ENCODE peak calls at places on chromosomes 16 and 17, in nine cellular contexts. One of them, this sample, is unnamed.

GRCh38 chr17:78120971-78121800 is 7.4 kb downstream of the TMC6 start:
- DNase-seq in GM23248: no peak
- DNase-seq in Karpas-422: no peak
- DNase-seq in iPS DF 6.9: no peak
- DNase-seq in CD8-positive, alpha-beta memory T cell: peak; percentile 81
- DNase-seq in ovary: no peak
- DNase-seq in GM23338: no peak
- DNase-seq in BE2C: no peak
- DNase-seq in H1: no peak
- DNase-seq in this sample: no peak

GRCh38 chr17:75485688-75486087 is 29.3 kb downstream of the TMEM94 start:
- DNase-seq in CD8-positive, alpha-beta memory T cell: no peak
- DNase-seq in Karpas-422: no peak
- DNase-seq in GM23338: no peak
- DNase-seq in iPS DF 6.9: no peak
- DNase-seq in BE2C: no peak
- DNase-seq in H1: no peak
- DNase-seq in ovary: peak; percentile 21
- DNase-seq in GM23248: no peak
- DNase-seq in this sample: no peak

GRCh38 chr16:20940864-20941634 is 40.5 kb downstream of the LYRM1 start:
- DNase-seq in GM23248: no peak
- DNase-seq in GM23338: no peak
- DNase-seq in ovary: no peak
- DNase-seq in iPS DF 6.9: no peak
- DNase-seq in BE2C: no peak
- DNase-seq in H1: no peak
- DNase-seq in CD8-positive, alpha-beta memory T cell: no peak
- DNase-seq in Karpas-422: no peak
- DNase-seq in this sample: no peak

GRCh38 chr16:82368041-82368440 is 198.0 kb upstream of the MPHOSPH6 start:
- DNase-seq in CD8-positive, alpha-beta memory T cell: no peak
- DNase-seq in H1: no peak
- DNase-seq in ovary: no peak
- DNase-seq in Karpas-422: peak; percentile 79
- DNase-seq in GM23248: peak; percentile 51
- DNase-seq in BE2C: no peak
- DNase-seq in iPS DF 6.9: peak; percentile 11
- DNase-seq in GM23338: peak; percentile 66
- DNase-seq in this sample: peak; percentile 52

GRCh38 chr17:67531291-67531690 is 154.2 kb downstream of the PITPNC1 start:
- DNase-seq in GM23338: peak; percentile 53
- DNase-seq in GM23248: no peak
- DNase-seq in CD8-positive, alpha-beta memory T cell: no peak
- DNase-seq in H1: peak; percentile 49
- DNase-seq in BE2C: peak; percentile 34
- DNase-seq in ovary: no peak
- DNase-seq in Karpas-422: no peak
- DNase-seq in iPS DF 6.9: no peak
- DNase-seq in this sample: no peak

GRCh38 chr17:19647697-19648474 is 665 bp upstream of the ALDH3A2 start:
- DNase-seq in ovary: peak; percentile 68
- DNase-seq in CD8-positive, alpha-beta memory T cell: peak; percentile 55
- DNase-seq in H1: peak; percentile 82
- DNase-seq in GM23248: peak; percentile 89
- DNase-seq in Karpas-422: no peak
- DNase-seq in GM23338: peak; percentile 69
- DNase-seq in iPS DF 6.9: peak; percentile 25
- DNase-seq in BE2C: peak; percentile 37
- DNase-seq in this sample: peak; percentile 58

GRCh38 chr17:16820979-16821543 is 131.0 kb downstream of the CCDC144A start:
- DNase-seq in CD8-positive, alpha-beta memory T cell: no peak
- DNase-seq in BE2C: no peak
- DNase-seq in Karpas-422: no peak
- DNase-seq in iPS DF 6.9: no peak
- DNase-seq in GM23248: no peak
- DNase-seq in ovary: no peak
- DNase-seq in GM23338: no peak
- DNase-seq in H1: no peak
- DNase-seq in this sample: no peak

GRCh38 chr16:10929853-10930754 is 12.2 kb downstream of the DEXI start:
- DNase-seq in H1: no peak
- DNase-seq in ovary: no peak
- DNase-seq in iPS DF 6.9: no peak
- DNase-seq in Karpas-422: no peak
- DNase-seq in GM23338: no peak
- DNase-seq in BE2C: no peak
- DNase-seq in GM23248: peak; percentile 51
- DNase-seq in CD8-positive, alpha-beta memory T cell: no peak
- DNase-seq in this sample: no peak

DNA sequence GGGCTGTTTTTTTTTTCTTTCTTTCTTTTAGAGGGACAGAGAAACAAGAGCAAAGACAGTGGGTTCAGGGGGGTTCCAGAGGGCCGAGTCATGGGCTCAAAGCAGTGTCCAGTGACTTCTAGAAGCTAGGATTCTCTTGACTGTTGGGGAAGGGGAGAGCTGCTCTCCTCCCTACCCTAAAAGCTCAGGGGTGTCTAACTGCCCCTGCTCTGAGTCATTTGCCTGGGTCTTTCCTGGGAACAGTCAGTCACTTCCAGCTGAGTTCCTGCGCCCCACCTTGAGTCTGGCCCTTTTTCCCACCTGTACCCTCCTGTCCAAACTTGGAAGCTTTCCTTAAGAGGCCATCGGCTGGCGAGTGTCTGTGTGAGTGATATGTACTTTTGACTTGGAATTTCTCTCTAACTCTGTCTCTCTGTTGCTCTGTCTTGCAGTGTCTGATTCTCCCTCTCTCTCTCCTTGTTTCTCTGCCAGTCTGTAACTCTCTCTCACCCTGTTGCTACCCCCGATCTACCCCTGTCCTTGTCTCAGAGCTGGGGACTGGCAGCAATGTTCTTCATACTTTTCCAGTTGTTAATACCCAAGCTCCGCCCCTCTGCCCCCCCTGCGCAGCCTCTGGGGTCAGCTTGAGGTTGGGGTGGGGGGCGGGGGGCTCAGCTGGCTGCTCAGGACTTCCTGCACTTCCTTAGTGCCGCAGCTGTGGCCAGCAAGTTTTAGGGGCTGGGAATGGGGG is 2.4 kb downstream of the THRA start:
- DNase-seq in iPS DF 6.9: no peak
- DNase-seq in GM23338: no peak
- DNase-seq in BE2C: no peak
- DNase-seq in GM23248: peak; percentile 38
- DNase-seq in CD8-positive, alpha-beta memory T cell: no peak
- DNase-seq in Karpas-422: peak; percentile 39
- DNase-seq in ovary: peak; percentile 59
- DNase-seq in H1: no peak
- DNase-seq in this sample: no peak
- H3K4me3 ChIP-seq in iPS DF 6.9: no peak overlapping the region
- H3K4me3 ChIP-seq in GM23338: peak overlapping the region; percentile 39
- H3K4me3 ChIP-seq in BE2C: peak overlapping the region; percentile 21
- H3K4me3 ChIP-seq in GM23248: peak overlapping the region; percentile 99
- H3K4me3 ChIP-seq in CD8-positive, alpha-beta memory T cell: no peak overlapping the region
- H3K4me3 ChIP-seq in Karpas-422: no peak overlapping the region
- H3K4me3 ChIP-seq in ovary: peak overlapping the region; percentile 63
- H3K4me3 ChIP-seq in H1: no peak overlapping the region
- H3K4me3 ChIP-seq in this sample: no peak overlapping the region

GRCh38 chr17:34370997-34371395 is 8.0 kb upstream of the CCL1 start:
- DNase-seq in H1: no peak
- DNase-seq in CD8-positive, alpha-beta memory T cell: no peak
- DNase-seq in BE2C: no peak
- DNase-seq in GM23338: no peak
- DNase-seq in iPS DF 6.9: no peak
- DNase-seq in GM23248: peak; percentile 13
- DNase-seq in ovary: no peak
- DNase-seq in Karpas-422: no peak
- DNase-seq in this sample: no peak

GRCh38 chr17:34369571-34369970 is 6.5 kb upstream of the CCL1 start:
- DNase-seq in BE2C: no peak
- DNase-seq in H1: no peak
- DNase-seq in Karpas-422: no peak
- DNase-seq in GM23248: no peak
- DNase-seq in iPS DF 6.9: no peak
- DNase-seq in GM23338: no peak
- DNase-seq in CD8-positive, alpha-beta memory T cell: no peak
- DNase-seq in ovary: no peak
- DNase-seq in this sample: no peak

GRCh38 chr17:34371405-34371804 is 8.4 kb upstream of the CCL1 start:
- DNase-seq in CD8-positive, alpha-beta memory T cell: no peak
- DNase-seq in BE2C: no peak
- DNase-seq in Karpas-422: no peak
- DNase-seq in GM23338: no peak
- DNase-seq in H1: no peak
- DNase-seq in iPS DF 6.9: no peak
- DNase-seq in GM23248: no peak
- DNase-seq in ovary: no peak
- DNase-seq in this sample: no peak

GRCh38 chr17:34369196-34369500 is 6.1 kb upstream of the CCL1 start:
- DNase-seq in GM23248: no peak
- DNase-seq in H1: peak; percentile 14
- DNase-seq in GM23338: no peak
- DNase-seq in BE2C: no peak
- DNase-seq in CD8-positive, alpha-beta memory T cell: no peak
- DNase-seq in iPS DF 6.9: no peak
- DNase-seq in ovary: no peak
- DNase-seq in Karpas-422: no peak
- DNase-seq in this sample: no peak

GRCh38 chr17:34370376-34370996 is 7.5 kb upstream of the CCL1 start:
- DNase-seq in Karpas-422: no peak
- DNase-seq in H1: no peak
- DNase-seq in ovary: no peak
- DNase-seq in GM23248: no peak
- DNase-seq in iPS DF 6.9: no peak
- DNase-seq in GM23338: no peak
- DNase-seq in BE2C: no peak
- DNase-seq in CD8-positive, alpha-beta memory T cell: no peak
- DNase-seq in this sample: no peak
- H3K4me1 ChIP-seq in Karpas-422: no peaks in the 10 kb centered on the region
- H3K4me1 ChIP-seq in H1: no peaks in the 10 kb centered on the region
- H3K4me1 ChIP-seq in ovary: no peaks in the 10 kb centered on the region
- H3K4me1 ChIP-seq in GM23248: no peaks in the 10 kb centered on the region
- H3K4me1 ChIP-seq in iPS DF 6.9: peaks cover 3% of the 10 kb centered on the region
- H3K4me1 ChIP-seq in GM23338: no peaks in the 10 kb centered on the region
- H3K4me1 ChIP-seq in BE2C: no peaks in the 10 kb centered on the region
- H3K4me1 ChIP-seq in CD8-positive, alpha-beta memory T cell: no peaks in the 10 kb centered on the region
- H3K4me1 ChIP-seq in this sample: no peaks in the 10 kb centered on the region

DNA sequence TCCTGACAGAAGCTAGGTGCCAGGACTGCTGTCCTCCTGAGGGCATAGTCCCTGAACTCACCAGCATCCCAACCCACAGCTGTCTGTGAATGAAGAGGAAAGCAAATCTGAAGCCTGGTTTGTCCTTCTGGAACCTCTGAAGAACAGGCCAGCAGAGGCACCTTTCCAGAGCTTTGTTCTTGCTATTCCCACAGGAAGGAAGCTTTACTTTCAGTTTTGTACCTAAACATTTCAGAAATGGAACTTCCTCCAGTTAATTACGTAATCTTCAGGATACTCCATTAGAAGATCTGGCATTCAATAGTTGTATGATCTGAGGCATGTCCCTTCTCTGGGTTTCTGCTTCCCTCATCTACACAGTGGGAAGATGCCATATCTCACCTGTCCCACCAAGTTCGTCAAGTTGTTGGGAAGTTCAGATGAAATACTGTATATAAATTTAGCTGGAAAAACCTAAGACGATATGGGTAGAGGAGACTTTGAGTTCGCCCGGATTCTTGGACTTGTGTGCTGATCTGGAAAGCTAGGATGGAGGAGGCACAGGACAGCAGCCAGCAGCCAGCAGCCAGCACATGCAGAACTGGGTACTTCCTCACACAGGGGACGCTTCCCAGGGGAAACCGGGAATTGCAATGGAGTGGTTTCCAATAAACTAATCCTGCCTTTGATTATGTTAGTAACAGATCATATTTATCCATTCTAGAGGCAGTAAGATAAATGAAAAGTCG is 22.4 kb downstream of the NXPH3 start:
- DNase-seq in ovary: no peak
- DNase-seq in Karpas-422: no peak
- DNase-seq in GM23248: no peak
- DNase-seq in iPS DF 6.9: no peak
- DNase-seq in BE2C: no peak
- DNase-seq in GM23338: no peak
- DNase-seq in CD8-positive, alpha-beta memory T cell: no peak
- DNase-seq in H1: no peak
- DNase-seq in this sample: no peak
- H3K36me3 ChIP-seq in ovary: no peaks in the 10 kb centered on the region
- H3K36me3 ChIP-seq in Karpas-422: peaks cover 42% of the 10 kb centered on the region
- H3K36me3 ChIP-seq in GM23248: peaks cover 33% of the 10 kb centered on the region
- H3K36me3 ChIP-seq in iPS DF 6.9: peaks cover 9% of the 10 kb centered on the region
- H3K36me3 ChIP-seq in BE2C: peaks cover 3% of the 10 kb centered on the region
- H3K36me3 ChIP-seq in GM23338: no peaks in the 10 kb centered on the region
- H3K36me3 ChIP-seq in CD8-positive, alpha-beta memory T cell: peaks cover 40% of the 10 kb centered on the region
- H3K36me3 ChIP-seq in H1: peaks cover 26% of the 10 kb centered on the region
- H3K36me3 ChIP-seq in this sample: peaks cover 6% of the 10 kb centered on the region

GRCh38 chr16:85897384-85897783 is 1.6 kb upstream of the IRF8 start:
- DNase-seq in iPS DF 6.9: no peak
- DNase-seq in CD8-positive, alpha-beta memory T cell: no peak
- DNase-seq in ovary: no peak
- DNase-seq in Karpas-422: peak; percentile 65
- DNase-seq in H1: no peak
- DNase-seq in GM23338: no peak
- DNase-seq in BE2C: no peak
- DNase-seq in GM23248: no peak
- DNase-seq in this sample: no peak

GRCh38 chr16:85900031-85900792 is 1.2 kb downstream of the IRF8 start:
- DNase-seq in CD8-positive, alpha-beta memory T cell: no peak
- DNase-seq in iPS DF 6.9: no peak
- DNase-seq in H1: no peak
- DNase-seq in Karpas-422: peak; percentile 83
- DNase-seq in BE2C: no peak
- DNase-seq in ovary: no peak
- DNase-seq in GM23248: no peak
- DNase-seq in GM23338: no peak
- DNase-seq in this sample: no peak

GRCh38 chr16:85901110-85901509 is 2.1 kb downstream of the IRF8 start:
- DNase-seq in iPS DF 6.9: no peak
- DNase-seq in GM23338: no peak
- DNase-seq in ovary: no peak
- DNase-seq in BE2C: no peak
- DNase-seq in CD8-positive, alpha-beta memory T cell: no peak
- DNase-seq in H1: no peak
- DNase-seq in Karpas-422: peak; percentile 55
- DNase-seq in GM23248: no peak
- DNase-seq in this sample: no peak

GRCh38 chr16:85899444-85899843 is 482 bp downstream of the IRF8 start:
- DNase-seq in GM23338: no peak
- DNase-seq in iPS DF 6.9: no peak
- DNase-seq in Karpas-422: peak; percentile 51
- DNase-seq in BE2C: no peak
- DNase-seq in H1: no peak
- DNase-seq in GM23248: no peak
- DNase-seq in CD8-positive, alpha-beta memory T cell: no peak
- DNase-seq in ovary: no peak
- DNase-seq in this sample: no peak

DNA sequence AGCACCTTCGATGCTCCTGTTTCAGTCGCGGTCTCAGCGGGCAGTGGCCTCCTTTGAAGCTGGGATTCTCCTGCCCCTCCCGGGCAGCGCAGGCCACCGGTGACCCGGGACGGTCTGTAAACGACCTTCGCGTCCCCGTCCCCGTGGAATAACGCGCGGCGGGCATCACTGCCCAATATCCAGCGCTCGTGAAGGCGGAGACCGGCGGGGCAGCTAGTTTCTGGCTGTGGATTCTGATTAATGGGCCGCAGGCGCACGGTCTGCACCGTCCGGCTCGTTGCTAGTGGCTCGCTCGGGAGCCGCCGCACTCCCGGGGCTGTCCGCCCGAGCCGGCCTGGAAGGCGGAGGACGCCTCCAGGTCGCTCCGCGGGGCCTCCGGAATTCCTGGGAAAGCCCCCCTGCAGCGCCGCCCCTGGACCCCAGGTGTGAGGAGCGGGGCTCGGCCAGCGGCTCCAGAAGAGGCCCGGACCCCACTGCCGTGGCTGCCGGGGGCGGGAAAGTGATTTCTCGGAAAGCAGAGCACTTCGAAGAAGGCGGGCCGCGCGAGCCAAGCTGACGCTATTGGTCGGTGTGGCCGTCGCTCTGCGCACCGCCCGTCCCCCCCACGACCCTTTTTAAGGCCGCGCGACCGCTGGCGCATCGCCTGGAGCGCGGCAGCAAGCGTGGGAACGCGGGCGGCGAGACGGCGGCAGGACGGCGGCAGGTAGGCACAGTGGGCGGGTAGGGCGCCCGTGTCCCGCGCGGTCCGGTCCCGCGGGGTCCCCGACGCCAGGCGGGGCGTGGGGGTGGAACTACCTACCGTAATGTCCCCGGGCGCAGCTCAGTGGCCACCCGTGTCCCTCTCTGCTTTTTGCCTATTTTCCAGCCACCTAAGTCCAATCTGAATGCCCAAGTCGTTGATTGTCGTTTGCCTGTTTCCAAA is at the start of gene IRF8:
- DNase-seq in ovary: peak; percentile 44
- DNase-seq in GM23248: peak; percentile 25
- DNase-seq in iPS DF 6.9: no peak
- DNase-seq in Karpas-422: peak; percentile 96
- DNase-seq in H1: peak; percentile 84
- DNase-seq in GM23338: peak; percentile 80
- DNase-seq in CD8-positive, alpha-beta memory T cell: peak; percentile 68
- DNase-seq in BE2C: no peak
- DNase-seq in this sample: peak; percentile 79
- H3K4me3 ChIP-seq in ovary: peak within 1 kb of the TSS; percentile 53
- H3K4me3 ChIP-seq in GM23248: no peak within 1 kb of the TSS
- H3K4me3 ChIP-seq in iPS DF 6.9: peak within 1 kb of the TSS; percentile 67
- H3K4me3 ChIP-seq in Karpas-422: peak within 1 kb of the TSS; percentile 81
- H3K4me3 ChIP-seq in H1: peak within 1 kb of the TSS; percentile 41
- H3K4me3 ChIP-seq in GM23338: peak within 1 kb of the TSS; percentile 82
- H3K4me3 ChIP-seq in CD8-positive, alpha-beta memory T cell: peak within 1 kb of the TSS; percentile 63
- H3K4me3 ChIP-seq in BE2C: no peak within 1 kb of the TSS
- H3K4me3 ChIP-seq in this sample: peak within 1 kb of the TSS; percentile 44